ENCODE peak calls at places on chromosome 1, in nine cellular contexts. One of them, this sample, is unnamed.

GRCh38 chr1:13540871-13541270 is 27.1 kb upstream of the LRRC38 start:
- DNase-seq in T47D: no peak
- DNase-seq in iPS-NIHi11: no peak
- DNase-seq in neuronal stem cell: no peak
- DNase-seq in C1 segment of cervical spinal cord: peak; percentile 6
- DNase-seq in HFFc6: no peak
- DNase-seq in NCI-H446: no peak
- DNase-seq in stomach: no peak
- DNase-seq in EL: no peak
- DNase-seq in this sample: peak; percentile 7

GRCh38 chr1:57464756-57465155 is 40.9 kb upstream of the DAB1 start:
- DNase-seq in T47D: no peak
- DNase-seq in neuronal stem cell: no peak
- DNase-seq in NCI-H446: no peak
- DNase-seq in EL: no peak
- DNase-seq in C1 segment of cervical spinal cord: no peak
- DNase-seq in HFFc6: no peak
- DNase-seq in iPS-NIHi11: no peak
- DNase-seq in stomach: no peak
- DNase-seq in this sample: no peak

GRCh38 chr1:27632387-27633297 is 2.3 kb downstream of the FGR start:
- DNase-seq in NCI-H446: no peak
- DNase-seq in neuronal stem cell: no peak
- DNase-seq in HFFc6: no peak
- DNase-seq in stomach: no peak
- DNase-seq in T47D: no peak
- DNase-seq in C1 segment of cervical spinal cord: no peak
- DNase-seq in iPS-NIHi11: no peak
- DNase-seq in EL: no peak
- DNase-seq in this sample: no peak

GRCh38 chr1:2594001-2594640 is 7.5 kb downstream of the PRXL2B start:
- DNase-seq in neuronal stem cell: no peak
- DNase-seq in T47D: no peak
- DNase-seq in NCI-H446: no peak
- DNase-seq in C1 segment of cervical spinal cord: no peak
- DNase-seq in HFFc6: no peak
- DNase-seq in EL: peak; percentile 58
- DNase-seq in stomach: peak; percentile 77
- DNase-seq in iPS-NIHi11: peak; percentile 11
- DNase-seq in this sample: no peak

GRCh38 chr1:10271090-10271489 is 60.7 kb downstream of the KIF1B start:
- DNase-seq in T47D: no peak
- DNase-seq in HFFc6: no peak
- DNase-seq in EL: no peak
- DNase-seq in NCI-H446: no peak
- DNase-seq in neuronal stem cell: no peak
- DNase-seq in C1 segment of cervical spinal cord: no peak
- DNase-seq in stomach: no peak
- DNase-seq in iPS-NIHi11: no peak
- DNase-seq in this sample: no peak

GRCh38 chr1:14787604-14788003 is 189.1 kb downstream of the KAZN start:
- DNase-seq in stomach: no peak
- DNase-seq in T47D: no peak
- DNase-seq in neuronal stem cell: no peak
- DNase-seq in C1 segment of cervical spinal cord: no peak
- DNase-seq in NCI-H446: no peak
- DNase-seq in HFFc6: no peak
- DNase-seq in iPS-NIHi11: no peak
- DNase-seq in EL: no peak
- DNase-seq in this sample: no peak

GRCh38 chr1:182397653-182398388 is 2.6 kb downstream of the TEDDM1 start:
- DNase-seq in neuronal stem cell: no peak
- DNase-seq in NCI-H446: no peak
- DNase-seq in C1 segment of cervical spinal cord: no peak
- DNase-seq in EL: no peak
- DNase-seq in T47D: no peak
- DNase-seq in stomach: peak; percentile 55
- DNase-seq in HFFc6: no peak
- DNase-seq in iPS-NIHi11: no peak
- DNase-seq in this sample: no peak

GRCh38 chr1:87045757-87046422 is 131.5 kb downstream of the HS2ST1 start:
- DNase-seq in NCI-H446: no peak
- DNase-seq in HFFc6: no peak
- DNase-seq in EL: peak; percentile 6
- DNase-seq in stomach: no peak
- DNase-seq in T47D: no peak
- DNase-seq in C1 segment of cervical spinal cord: no peak
- DNase-seq in neuronal stem cell: no peak
- DNase-seq in iPS-NIHi11: no peak
- DNase-seq in this sample: no peak

GRCh38 chr1:7971024-7971423 is 9.5 kb downstream of the PARK7 start:
- DNase-seq in stomach: no peak
- DNase-seq in neuronal stem cell: no peak
- DNase-seq in C1 segment of cervical spinal cord: no peak
- DNase-seq in EL: no peak
- DNase-seq in HFFc6: no peak
- DNase-seq in NCI-H446: no peak
- DNase-seq in T47D: no peak
- DNase-seq in iPS-NIHi11: no peak
- DNase-seq in this sample: no peak

GRCh38 chr1:164728719-164729118 is 169.7 kb downstream of the PBX1 start:
- DNase-seq in EL: no peak
- DNase-seq in stomach: no peak
- DNase-seq in T47D: no peak
- DNase-seq in neuronal stem cell: no peak
- DNase-seq in iPS-NIHi11: peak; percentile 22
- DNase-seq in HFFc6: peak; percentile 37
- DNase-seq in NCI-H446: no peak
- DNase-seq in C1 segment of cervical spinal cord: no peak
- DNase-seq in this sample: no peak

This sample was measured in cerebellum.